ENCODE peak calls at places on chromosomes 3 and 15, in ten cellular contexts. A is MCF 10A, E is amygdala, V is adipocyte, Y is NCI-H2081, S is KBM-7, R is glomerular endothelial cell, G is activated T-cell treated with anti-CD3 and anti-CD28 coated beads for 48 hours, Z is aorta, U is cerebellar cortex. N is an unnamed sample.

GRCh38 chr3:68893600-68894239 is 38.6 kb downstream of the TAFA4 start:
- DNase-seq in A (peak), E (no peak), V (peak), Y (peak), S (peak), R (peak), G (no peak), Z (no peak), U (peak), N (peak)

GRCh38 chr15:62564889-62565288 is 399.8 kb upstream of the C2CD4B start:
- DNase-seq in A (no peak), E (no peak), V (no peak), Y (no peak), S (no peak), R (no peak), G (no peak), Z (no peak), U (no peak), N (no peak)

GRCh38 chr3:129228891-129229585 is 20.4 kb upstream of the COPG1 start:
- DNase-seq in A (peak), E (no peak), V (peak), Y (no peak), S (no peak), R (peak), G (no peak), Z (peak), U (no peak), N (peak)

GRCh38 chr3:170563712-170564423 is 22.0 kb downstream of the SLC7A14 start:
- DNase-seq in A (no peak), E (no peak), V (peak), Y (no peak), S (no peak), R (peak), G (no peak), Z (no peak), U (no peak), N (peak)

GRCh38 chr3:108940568-108941285 is 13.0 kb downstream of the GUCA1C start:
- DNase-seq in A (no peak), E (no peak), V (no peak), Y (no peak), S (no peak), R (no peak), G (no peak), Z (no peak), U (no peak), N (no peak)

GRCh38 chr3:11146771-11147363 is 7.4 kb upstream of the HRH1 start:
- DNase-seq in A (no peak), E (no peak), V (no peak), Y (no peak), S (no peak), R (no peak), G (no peak), Z (no peak), U (no peak), N (no peak)

GRCh38 chr3:31721709-31722108 is 189.0 kb downstream of the STT3B start:
- DNase-seq in A (no peak), E (no peak), V (no peak), Y (no peak), S (no peak), R (no peak), G (no peak), Z (no peak), U (no peak), N (no peak)

GRCh38 chr15:89052474-89052873 is 35.8 kb upstream of the ABHD2 start:
- DNase-seq in A (peak), E (no peak), V (peak), Y (no peak), S (peak), R (no peak), G (no peak), Z (no peak), U (no peak), N (no peak)

GRCh38 chr15:22903961-22904534 is 65.6 kb downstream of the NIPA2 start:
- DNase-seq in A (no peak), E (no peak), V (no peak), Y (peak), S (no peak), R (no peak), G (no peak), Z (peak), U (peak), N (no peak)

GRCh38 chr15:51931638-51932037 is 39.9 kb downstream of the LEO1 start:
- DNase-seq in A (peak), E (no peak), V (peak), Y (no peak), S (no peak), R (no peak), G (no peak), Z (no peak), U (no peak), N (no peak)

GRCh38 chr15:57327985-57328471 is 48.3 kb upstream of the CGNL1 start:
- DNase-seq in A (no peak), E (no peak), V (peak), Y (no peak), S (no peak), R (no peak), G (no peak), Z (no peak), U (no peak), N (no peak)

GRCh38 chr15:69161878-69162213 is 1.4 kb downstream of the GLCE start:
- DNase-seq in A (no peak), E (no peak), V (no peak), Y (no peak), S (no peak), R (no peak), G (no peak), Z (no peak), U (no peak), N (no peak)

GRCh38 chr15:55707985-55708384 is 35.0 kb downstream of the PRTG start:
- DNase-seq in A (no peak), E (no peak), V (no peak), Y (no peak), S (no peak), R (no peak), G (no peak), Z (no peak), U (no peak), N (no peak)

GRCh38 chr3:102090646-102091045 is 241.3 kb downstream of the NFKBIZ start:
- DNase-seq in A (no peak), E (no peak), V (no peak), Y (no peak), S (no peak), R (no peak), G (no peak), Z (no peak), U (no peak), N (peak)

GRCh38 chr15:31200735-31201151 is 99.2 kb upstream of the TRPM1 start:
- DNase-seq in A (peak), E (no peak), V (peak), Y (no peak), S (peak), R (no peak), G (peak), Z (peak), U (peak), N (peak)

GRCh38 chr15:78259232-78259631 is 5.1 kb upstream of the DNAJA4 start:
- DNase-seq in A (no peak), E (no peak), V (no peak), Y (no peak), S (no peak), R (no peak), G (no peak), Z (peak), U (no peak), N (no peak)

GRCh38 chr3:153783106-153783505 is 338.1 kb upstream of the ARHGEF26 start:
- DNase-seq in A (no peak), E (no peak), V (peak), Y (no peak), S (no peak), R (no peak), G (no peak), Z (no peak), U (no peak), N (no peak)

GRCh38 chr3:2839886-2840285 is 270.3 kb downstream of the IL5RA start:
- DNase-seq in A (peak), E (no peak), V (no peak), Y (no peak), S (no peak), R (no peak), G (no peak), Z (no peak), U (no peak), N (no peak)

GRCh38 chr3:58528629-58529028 is 8.4 kb downstream of the ACOX2 start:
- DNase-seq in A (peak), E (no peak), V (peak), Y (peak), S (peak), R (no peak), G (no peak), Z (no peak), U (peak), N (no peak)

GRCh38 chr3:192840143-192840836 is 77.4 kb downstream of the MB21D2 start:
- DNase-seq in A (no peak), E (no peak), V (no peak), Y (no peak), S (no peak), R (no peak), G (no peak), Z (no peak), U (no peak), N (no peak)

GRCh38 chr15:29334544-29334943 is 64.9 kb upstream of the NSMCE3 start:
- DNase-seq in A (no peak), E (no peak), V (no peak), Y (no peak), S (no peak), R (no peak), G (no peak), Z (no peak), U (no peak), N (no peak)

GRCh38 chr15:66236806-66237205 is 16.7 kb downstream of the MEGF11 start:
- DNase-seq in A (no peak), E (no peak), V (no peak), Y (no peak), S (no peak), R (no peak), G (no peak), Z (no peak), U (no peak), N (no peak)

GRCh38 chr3:146280859-146281258 is 30.0 kb upstream of the PLSCR4 start:
- DNase-seq in A (no peak), E (no peak), V (peak), Y (no peak), S (no peak), R (no peak), G (no peak), Z (no peak), U (no peak), N (no peak)

GRCh38 chr3:133136114-133137041 is 98.2 kb downstream of the TMEM108 start:
- DNase-seq in A (peak), E (no peak), V (no peak), Y (peak), S (no peak), R (no peak), G (no peak), Z (no peak), U (no peak), N (no peak)

GRCh38 chr3:128584412-128585020 is 66.1 kb downstream of the RPN1 start:
- DNase-seq in A (peak), E (no peak), V (peak), Y (peak), S (peak), R (no peak), G (peak), Z (peak), U (peak), N (peak)

GRCh38 chr3:164533275-164533674 is 545.0 kb downstream of the SI start:
- DNase-seq in A (no peak), E (no peak), V (no peak), Y (peak), S (no peak), R (no peak), G (no peak), Z (no peak), U (no peak), N (no peak)

GRCh38 chr15:83398591-83398990 is 48.5 kb upstream of the SH3GL3 start:
- DNase-seq in A (peak), E (no peak), V (peak), Y (no peak), S (no peak), R (no peak), G (no peak), Z (no peak), U (no peak), N (no peak)

N was measured in dermis microvascular lymphatic vessel endothelial cell.